ENCODE peak calls at places on chromosomes 11 and 22, in four cellular contexts. S is RWPE1; A is naive thymus-derived CD4-positive, alpha-beta T cell; K is T-cell. I is an unnamed sample.

GRCh38 chr11:83092488-83093384 is 21.0 kb upstream of the RAB30 start:
- DNase-seq in S (peak), A (no peak), K (no peak), I (no peak)

GRCh38 chr11:44094260-44094868 is 1.1 kb upstream of the EXT2 start:
- DNase-seq in S (peak), A (peak), K (peak), I (peak)

GRCh38 chr22:50677493-50678217 is 5.0 kb downstream of the SHANK3 start:
- DNase-seq in S (no peak), A (no peak), K (no peak), I (no peak)

GRCh38 chr11:69892237-69892985 is 73.2 kb upstream of the FGF3 start:
- DNase-seq in S (no peak), A (no peak), K (no peak), I (no peak)

GRCh38 chr11:61836193-61836592 is 8.1 kb downstream of the FADS2 start:
- DNase-seq in S (no peak), A (no peak), K (no peak), I (no peak)

GRCh38 chr11:61725632-61726280 is 26.7 kb upstream of the MYRF start:
- DNase-seq in S (no peak), A (no peak), K (no peak), I (no peak)

GRCh38 chr22:20013382-20013871 is 3.2 kb downstream of the ARVCF start:
- DNase-seq in S (no peak), A (no peak), K (no peak), I (no peak)

GRCh38 chr22:27594474-27595134 is 207.0 kb downstream of the MN1 start:
- DNase-seq in S (no peak), A (no peak), K (no peak), I (no peak)

GRCh38 chr22:38347944-38348750 is 30.9 kb upstream of the CSNK1E start:
- DNase-seq in S (peak), A (no peak), K (no peak), I (no peak)

GRCh38 chr11:45473491-45473890 is 187.3 kb upstream of the SYT13 start:
- DNase-seq in S (no peak), A (no peak), K (no peak), I (no peak)

GRCh38 chr11:75450826-75451783 is 18.1 kb upstream of the KLHL35 start:
- DNase-seq in S (no peak), A (no peak), K (no peak), I (no peak)

GRCh38 chr11:3231550-3231850 is 717 bp downstream of the MRGPRE start:
- DNase-seq in S (no peak), A (no peak), K (no peak), I (no peak)

GRCh38 chr22:20131856-20132685 is 467 bp downstream of the ZDHHC8 start:
- DNase-seq in S (no peak), A (no peak), K (no peak), I (peak)

GRCh38 chr22:37303821-37304274 is 21.5 kb downstream of the CYTH4 start:
- DNase-seq in S (peak), A (no peak), K (no peak), I (no peak)

GRCh38 chr22:46134111-46134705 is 16.1 kb upstream of the PPARA start:
- DNase-seq in S (no peak), A (no peak), K (no peak), I (no peak)

GRCh38 chr11:4093519-4094347 is 866 bp upstream of the RRM1 start:
- DNase-seq in S (peak), A (no peak), K (no peak), I (no peak)

GRCh38 chr11:103053997-103054396 is 38.0 kb downstream of the DCUN1D5 start:
- DNase-seq in S (no peak), A (no peak), K (no peak), I (no peak)

GRCh38 chr11:102763440-102763839 is 17.0 kb downstream of the MMP10 start:
- DNase-seq in S (peak), A (no peak), K (no peak), I (no peak)

GRCh38 chr11:112806876-112807275 is 154.3 kb upstream of the NCAM1 start:
- DNase-seq in S (no peak), A (no peak), K (no peak), I (no peak)

GRCh38 chr11:3123761-3124733 is 41.1 kb downstream of the OSBPL5 start:
- DNase-seq in S (peak), A (no peak), K (no peak), I (no peak)

GRCh38 chr11:22216940-22217339 is 24.1 kb downstream of the ANO5 start:
- DNase-seq in S (no peak), A (no peak), K (no peak), I (no peak)

GRCh38 chr11:117185739-117186430 is 7.3 kb downstream of the SIDT2 start:
- DNase-seq in S (no peak), A (no peak), K (no peak), I (no peak)

GRCh38 chr22:47204002-47204979 is 441.8 kb downstream of the TBC1D22A start:
- DNase-seq in S (no peak), A (no peak), K (no peak), I (no peak)

GRCh38 chr11:128779036-128779435 is 85.2 kb downstream of the FLI1 start:
- DNase-seq in S (no peak), A (no peak), K (no peak), I (no peak)

GRCh38 chr22:29716814-29717213 is 3.0 kb upstream of the CABP7 start:
- DNase-seq in S (no peak), A (no peak), K (no peak), I (no peak)

GRCh38 chr11:69309800-69310280 is 15.9 kb downstream of the MYEOV start:
- DNase-seq in S (no peak), A (no peak), K (no peak), I (no peak)

GRCh38 chr22:50161508-50162390 is 8.8 kb upstream of the PANX2 start:
- DNase-seq in S (no peak), A (no peak), K (no peak), I (no peak)

GRCh38 chr11:57321996-57322880 is 2.5 kb downstream of the TNKS1BP1 start:
- DNase-seq in S (peak), A (no peak), K (no peak), I (no peak)

GRCh38 chr11:125593113-125593761 is 585 bp downstream of the STT3A start:
- DNase-seq in S (peak), A (no peak), K (no peak), I (no peak)

GRCh38 chr11:74739546-74740270 is 8.5 kb upstream of the CHRDL2 start:
- DNase-seq in S (peak), A (no peak), K (peak), I (peak)

GRCh38 chr22:29524440-29525191 is 28.9 kb downstream of the THOC5 start:
- DNase-seq in S (peak), A (no peak), K (no peak), I (peak)

GRCh38 chr11:61654397-61654829 is 25.8 kb upstream of the DAGLA start:
- DNase-seq in S (no peak), A (no peak), K (no peak), I (no peak)

GRCh38 chr11:34331329-34331728 is 26.5 kb downstream of the ABTB2 start:
- DNase-seq in S (peak), A (no peak), K (no peak), I (no peak)